ENCODE peak calls at places on chromosomes 2 and 18, in ten cellular contexts. O, H, B, C, G, P, M, A, S and V are unnamed samples.

GRCh38 chr2:203535078-203535783 is at the start of gene RAPH1:
- DNase-seq in O (peak), H (peak), B (peak), C (peak), G (peak), P (peak), M (peak), A (peak), S (peak), V (peak)

GRCh38 chr2:52933878-52934277 is 833.7 kb upstream of the CHAC2 start:
- DNase-seq in O (no peak), H (no peak), B (no peak), C (no peak), G (no peak), P (peak), M (no peak), A (peak), S (no peak), V (no peak)

GRCh38 chr2:28696261-28696660 is 55.4 kb upstream of the PPP1CB start:
- DNase-seq in O (no peak), H (no peak), B (no peak), C (no peak), G (no peak), P (no peak), M (no peak), A (no peak), S (no peak), V (no peak)

GRCh38 chr2:28979041-28979440 is 2.1 kb upstream of the TOGARAM2 start:
- DNase-seq in O (peak), H (no peak), B (no peak), C (no peak), G (no peak), P (no peak), M (no peak), A (no peak), S (no peak), V (no peak)

GRCh38 chr2:72081450-72081849 is 66.2 kb downstream of the CYP26B1 start:
- DNase-seq in O (no peak), H (peak), B (no peak), C (no peak), G (no peak), P (peak), M (no peak), A (no peak), S (no peak), V (no peak)

GRCh38 chr2:25323042-25323514 is 18.6 kb downstream of the DNMT3A start:
- DNase-seq in O (no peak), H (no peak), B (no peak), C (no peak), G (no peak), P (peak), M (no peak), A (peak), S (no peak), V (no peak)

GRCh38 chr2:70990216-70990615 is 4.5 kb downstream of the TEX261 start:
- DNase-seq in O (no peak), H (no peak), B (no peak), C (no peak), G (no peak), P (no peak), M (no peak), A (no peak), S (peak), V (no peak)

GRCh38 chr2:150513647-150514046 is 26.2 kb upstream of the RND3 start:
- DNase-seq in O (no peak), H (peak), B (no peak), C (no peak), G (no peak), P (peak), M (no peak), A (peak), S (no peak), V (no peak)

GRCh38 chr2:238378230-238379095 is 48.3 kb upstream of the ASB1 start:
- DNase-seq in O (no peak), H (no peak), B (no peak), C (no peak), G (no peak), P (no peak), M (no peak), A (no peak), S (no peak), V (peak)

GRCh38 chr18:32684940-32685339 is 87.9 kb downstream of the KLHL14 start:
- DNase-seq in O (no peak), H (no peak), B (no peak), C (no peak), G (no peak), P (no peak), M (no peak), A (no peak), S (no peak), V (no peak)

GRCh38 chr2:196322963-196323810 is 151.8 kb upstream of the STK17B start:
- DNase-seq in O (no peak), H (no peak), B (no peak), C (no peak), G (no peak), P (peak), M (no peak), A (peak), S (no peak), V (no peak)

GRCh38 chr2:23320058-23320457 is 64.9 kb upstream of the KLHL29 start:
- DNase-seq in O (no peak), H (no peak), B (no peak), C (no peak), G (no peak), P (no peak), M (no peak), A (no peak), S (no peak), V (no peak)

GRCh38 chr2:111200333-111200879 is 79.7 kb downstream of the BCL2L11 start:
- DNase-seq in O (no peak), H (no peak), B (no peak), C (no peak), G (no peak), P (no peak), M (no peak), A (no peak), S (no peak), V (no peak)

GRCh38 chr2:72576459-72576858 is 249.4 kb downstream of the EXOC6B start:
- DNase-seq in O (no peak), H (no peak), B (no peak), C (no peak), G (no peak), P (peak), M (no peak), A (no peak), S (no peak), V (no peak)

GRCh38 chr2:236354973-236355595 is 90.9 kb upstream of the ASB18 start:
- DNase-seq in O (no peak), H (no peak), B (no peak), C (no peak), G (no peak), P (no peak), M (no peak), A (no peak), S (no peak), V (no peak)

GRCh38 chr18:79056827-79057367 is 12.3 kb upstream of the ATP9B start:
- DNase-seq in O (no peak), H (no peak), B (no peak), C (no peak), G (no peak), P (no peak), M (no peak), A (no peak), S (no peak), V (no peak)

DNA sequence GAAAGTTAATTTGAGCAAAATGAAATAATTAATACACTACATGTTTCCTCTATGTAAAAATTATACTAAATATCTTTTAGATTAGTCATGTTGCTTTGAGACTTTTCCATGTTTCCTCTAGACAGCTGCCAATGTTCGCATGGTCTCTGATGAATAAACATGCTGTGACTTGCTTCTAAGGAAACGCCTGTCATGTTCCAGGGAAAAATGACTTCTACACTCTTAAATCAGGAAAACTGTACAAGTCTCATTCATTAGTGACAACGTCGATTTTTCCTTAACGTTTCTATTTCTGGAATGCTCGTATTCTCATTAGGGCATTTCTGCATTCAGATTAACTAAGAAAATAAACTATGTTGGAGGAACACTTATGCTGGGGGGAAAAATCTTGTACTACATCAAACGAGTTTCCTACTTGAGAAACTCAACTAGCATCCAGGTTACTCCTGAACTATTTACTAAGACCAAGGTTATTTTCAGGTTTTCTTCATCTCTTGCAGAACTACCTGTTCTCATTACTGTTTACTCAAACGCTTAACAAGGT is 1.6 kb downstream of the COBLL1 start:
- DNase-seq in O (no peak), H (peak), B (no peak), C (no peak), G (no peak), P (peak), M (peak), A (peak), S (peak), V (no peak)
- H3K4me3 ChIP-seq in O (no peak), H (peak), B (peak), C (peak), G (peak), P (peak), M (peak), A (no peak), S (peak), V (peak)

GRCh38 chr2:241595600-241596140 is 37.1 kb downstream of the BOK start:
- DNase-seq in O (peak), H (no peak), B (no peak), C (no peak), G (no peak), P (no peak), M (no peak), A (no peak), S (peak), V (no peak)
- TF ChIP-seq CTCF in O (peak), H (no peak), B (no peak), C (no peak), G (no peak), P (peak), M (peak), A (peak), S (peak), V (peak)

DNA sequence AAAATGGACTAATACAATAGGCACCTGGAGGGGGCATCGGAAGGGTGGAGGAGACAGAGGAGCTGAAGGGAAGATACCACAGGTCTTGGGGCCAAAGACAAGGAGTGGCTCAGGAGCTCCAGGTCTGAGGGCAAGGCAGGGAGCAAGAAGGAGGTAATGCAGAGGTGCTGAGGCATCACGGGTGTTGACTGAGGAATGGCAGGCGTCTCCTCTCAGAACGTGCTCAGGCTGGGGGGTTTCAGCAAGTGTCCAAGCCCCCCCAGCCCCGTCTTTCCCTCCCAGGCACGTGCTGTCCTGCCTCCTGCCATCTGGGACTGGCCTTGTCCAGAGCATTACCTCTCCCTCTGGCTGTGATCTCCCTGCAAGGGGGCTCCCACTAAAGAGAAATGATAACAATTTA is 265.4 kb downstream of the DCDC2C start:
- DNase-seq in O (no peak), H (no peak), B (no peak), C (no peak), G (no peak), P (no peak), M (no peak), A (no peak), S (no peak), V (no peak)
- H3K4me3 ChIP-seq in O (no peak), H (no peak), B (no peak), C (no peak), G (no peak), P (no peak), M (no peak), A (no peak), S (no peak), V (no peak)

GRCh38 chr2:189702071-189702470 is 27.6 kb downstream of the ANKAR start:
- DNase-seq in O (no peak), H (peak), B (no peak), C (no peak), G (no peak), P (no peak), M (no peak), A (no peak), S (no peak), V (no peak)
- TF ChIP-seq CTCF in O (peak), H (no peak), B (no peak), C (no peak), G (no peak), P (no peak), M (no peak), A (peak), S (no peak), V (no peak)